ENCODE peak calls at places on chromosomes 6 and 20, in four cellular contexts. O is HCT116, L is K562, T is H1. K is an unnamed sample.

GRCh38 chr6:84652356-84653026 is 111.9 kb downstream of the TBX18 start:
- DNase-seq in O (no peak), T (no peak), L (no peak), K (no peak)

GRCh38 chr20:23078994-23079364 is 7.1 kb downstream of the CD93 start:
- DNase-seq in T (peak), L (no peak), O (no peak), K (no peak)

GRCh38 chr6:40349566-40350192 is 237.5 kb downstream of the LRFN2 start:
- DNase-seq in O (no peak), L (no peak), T (peak), K (no peak)

GRCh38 chr20:63016514-63017075 is 9.8 kb upstream of the BHLHE23 start:
- DNase-seq in T (no peak), L (no peak), O (no peak), K (no peak)

GRCh38 chr6:13523826-13524622 is 36.6 kb upstream of the GFOD1 start:
- DNase-seq in O (no peak), L (no peak), T (no peak), K (no peak)

GRCh38 chr20:16100767-16101166 is 472.5 kb downstream of the KIF16B start:
- DNase-seq in L (no peak), T (no peak), O (no peak), K (no peak)

GRCh38 chr6:33781105-33781975 is 7.6 kb downstream of the LEMD2 start:
- DNase-seq in T (peak), L (no peak), O (peak), K (no peak)

GRCh38 chr6:40957616-40958492 is 81.2 kb downstream of the UNC5CL start:
- DNase-seq in L (no peak), T (no peak), O (peak), K (no peak)

GRCh38 chr6:56406276-56407269 is 159.2 kb upstream of the COL21A1 start:
- DNase-seq in O (no peak), L (no peak), T (no peak), K (no peak)

GRCh38 chr6:30047220-30047619 is 13.8 kb upstream of the POLR1H start:
- DNase-seq in L (no peak), T (no peak), O (no peak), K (no peak)

GRCh38 chr6:30042476-30042875 is 18.6 kb upstream of the POLR1H start:
- DNase-seq in L (no peak), O (no peak), T (no peak), K (no peak)

GRCh38 chr6:30043744-30044143 is 17.3 kb upstream of the POLR1H start:
- DNase-seq in O (no peak), T (no peak), L (no peak), K (no peak)

GRCh38 chr6:30042914-30043313 is 18.2 kb upstream of the POLR1H start:
- DNase-seq in O (no peak), L (no peak), T (no peak), K (no peak)

DNA sequence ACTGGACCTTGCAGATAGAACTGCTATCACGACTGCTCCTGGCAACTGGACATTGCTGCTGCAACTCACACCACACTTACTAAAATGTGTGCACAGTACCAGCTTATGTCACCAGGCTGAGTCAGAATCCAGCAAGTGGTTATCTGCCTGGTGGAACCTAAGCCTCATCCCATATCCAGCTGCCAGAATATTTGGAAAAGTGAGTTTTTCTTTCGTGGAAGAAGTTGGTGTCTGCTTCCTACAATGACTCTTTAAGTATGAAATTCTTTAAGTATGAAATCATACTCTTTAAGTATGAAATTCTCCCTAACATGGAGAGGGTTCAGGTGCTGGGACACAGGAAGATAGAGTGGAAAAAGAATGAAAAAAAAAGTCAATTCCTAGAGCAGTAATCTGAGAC is 16.4 kb upstream of the POLR1H start:
- DNase-seq in L (no peak), O (no peak), T (no peak), K (no peak)
- TF ChIP-seq JUND in L (no peak), O (no peak), T (no peak), K (no peak)

GRCh38 chr20:54346269-54346668 is 129.1 kb upstream of the DOK5 start:
- DNase-seq in L (no peak), T (no peak), O (no peak), K (no peak)

GRCh38 chr20:54345301-54345724 is 130.1 kb upstream of the DOK5 start:
- DNase-seq in O (peak), T (no peak), L (no peak), K (no peak)

GRCh38 chr20:54343634-54344033 is 131.8 kb upstream of the DOK5 start:
- DNase-seq in O (no peak), L (no peak), T (no peak), K (no peak)

GRCh38 chr20:54347216-54347833 is 128.1 kb upstream of the DOK5 start:
- DNase-seq in T (no peak), L (no peak), O (no peak), K (no peak)

DNA sequence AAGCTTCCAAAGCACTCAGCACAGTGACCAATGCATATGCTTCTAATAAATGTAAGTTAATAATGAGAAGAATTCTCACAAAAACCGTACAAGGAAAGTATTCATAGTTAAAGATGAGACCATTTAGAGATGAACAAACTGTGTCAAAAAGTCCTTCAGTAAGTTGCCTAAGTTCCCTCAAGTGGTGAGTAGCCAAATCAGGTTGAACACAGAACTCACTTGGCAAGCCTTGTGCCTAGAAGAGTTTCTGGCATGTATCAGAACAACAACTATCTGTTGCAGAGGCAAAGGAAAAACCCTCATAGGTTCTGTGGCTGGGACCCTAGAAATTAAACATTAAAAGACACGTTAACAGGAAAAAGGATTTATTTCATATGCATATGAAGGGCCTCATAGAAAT is 129.6 kb upstream of the DOK5 start:
- DNase-seq in T (no peak), O (no peak), L (no peak), K (no peak)
- TF ChIP-seq JUND in T (no peak), O (no peak), L (no peak), K (no peak)

GRCh38 chr6:105321728-105322127 is 81.2 kb downstream of the PREP start:
- DNase-seq in O (no peak), L (no peak), T (no peak), K (no peak)

GRCh38 chr6:105321207-105321606 is 81.7 kb downstream of the PREP start:
- DNase-seq in L (no peak), O (no peak), T (no peak), K (no peak)

GRCh38 chr6:105322499-105323231 is 80.2 kb downstream of the PREP start:
- DNase-seq in T (no peak), O (no peak), L (no peak), K (no peak)

GRCh38 chr6:105319331-105319730 is 83.6 kb downstream of the PREP start:
- DNase-seq in O (no peak), T (no peak), L (no peak), K (no peak)

DNA sequence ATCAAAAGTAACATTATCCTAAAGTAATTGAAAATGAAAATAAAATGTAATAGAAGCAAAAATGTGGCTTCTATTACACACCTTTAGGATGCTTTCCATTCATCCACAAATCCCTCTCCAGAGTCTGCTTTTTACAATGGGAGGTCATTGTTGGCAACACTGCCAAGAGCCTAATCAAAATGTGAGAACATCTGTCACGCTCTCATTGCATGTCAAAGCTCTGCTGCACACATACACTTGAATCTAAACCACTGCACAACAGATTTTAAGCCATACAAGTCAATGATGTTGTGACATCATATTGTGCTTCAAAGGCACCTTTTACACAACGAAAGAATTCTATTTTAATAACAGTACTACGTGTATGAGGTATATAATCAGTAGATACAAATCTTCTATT is 82.1 kb downstream of the PREP start:
- DNase-seq in L (no peak), T (no peak), O (no peak), K (no peak)
- TF ChIP-seq JUND in L (no peak), T (no peak), O (no peak), K (no peak)

DNA sequence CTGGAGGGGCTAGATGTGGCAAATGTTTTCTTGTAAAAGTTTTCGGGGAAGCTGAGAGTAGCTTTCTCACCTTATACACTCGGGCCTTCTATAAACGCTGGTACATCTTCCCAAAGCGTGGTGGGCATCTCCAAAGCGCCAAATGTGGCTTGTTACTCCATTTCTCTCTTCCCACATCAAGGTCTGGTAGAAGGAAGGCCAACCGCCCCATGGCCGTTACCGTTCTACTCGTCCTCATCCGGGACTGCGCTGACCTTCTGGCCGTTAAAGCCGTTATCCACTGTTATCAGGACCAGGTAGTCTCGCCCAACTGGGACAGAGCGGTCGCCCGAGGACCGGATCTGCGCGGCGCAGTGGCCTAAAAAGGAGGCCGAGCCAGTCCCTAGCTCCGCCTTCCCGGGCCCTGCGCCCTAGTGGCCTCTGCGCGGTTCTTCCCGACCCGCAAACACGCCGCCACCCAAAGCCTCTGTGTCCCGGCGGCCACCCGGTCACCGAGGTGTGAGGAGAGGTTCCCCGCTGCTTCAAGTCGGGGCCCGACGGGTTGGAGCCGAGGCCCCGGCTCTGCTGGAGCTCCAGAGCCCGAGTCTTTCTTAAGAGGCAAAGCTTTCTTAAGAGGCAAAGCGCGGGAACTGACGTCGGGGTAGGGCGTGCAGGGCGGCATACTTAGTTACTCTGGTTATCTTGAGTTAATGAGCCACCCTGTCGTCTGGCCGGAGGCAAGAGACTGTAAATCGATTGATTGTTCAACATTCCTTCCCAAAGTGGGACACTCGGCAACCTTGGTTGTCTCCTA is 90.5 kb downstream of the GPX5 start:
- DNase-seq in O (no peak), T (peak), L (peak), K (no peak)
- TF ChIP-seq JUND in O (no peak), T (no peak), L (no peak), K (no peak)

GRCh38 chr20:45111799-45112471 is 3.0 kb downstream of the WFDC5 start:
- DNase-seq in O (no peak), T (peak), L (peak), K (peak)

GRCh38 chr20:45115829-45116228 is 855 bp upstream of the WFDC5 start:
- DNase-seq in T (no peak), L (no peak), O (no peak), K (no peak)

GRCh38 chr20:45115386-45115774 is 406 bp upstream of the WFDC5 start:
- DNase-seq in O (no peak), L (no peak), T (no peak), K (no peak)

GRCh38 chr20:45114465-45115385 is at the start of gene WFDC5:
- DNase-seq in O (no peak), L (no peak), T (peak), K (no peak)

DNA sequence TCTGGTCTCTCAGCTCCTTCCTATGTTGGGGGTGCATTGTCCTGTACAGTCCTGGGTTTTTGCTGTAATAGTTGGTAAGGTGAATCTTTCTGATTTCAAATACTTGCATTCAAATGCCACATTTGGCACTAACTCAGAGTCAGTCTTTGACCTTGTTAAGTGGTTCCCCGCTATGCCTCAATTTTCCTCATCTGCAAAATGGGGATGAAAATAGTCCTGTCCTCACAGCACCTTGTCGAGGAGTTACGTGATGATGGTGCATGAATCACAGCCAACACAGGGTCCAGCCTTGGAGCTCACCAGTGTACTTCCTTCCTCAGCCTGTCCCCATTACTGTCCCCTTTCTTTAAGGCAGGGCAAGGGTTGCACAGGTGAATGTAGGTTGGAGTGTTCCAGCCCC is 1.1 kb downstream of the WFDC5 start:
- DNase-seq in L (no peak), T (no peak), O (no peak), K (no peak)
- TF ChIP-seq JUND in L (no peak), T (no peak), O (no peak), K (no peak)

GRCh38 chr6:120272038-120272437 is 922.5 kb upstream of the MAN1A1 start:
- DNase-seq in L (no peak), O (no peak), T (no peak), K (no peak)

GRCh38 chr6:120279706-120280105 is 930.1 kb upstream of the MAN1A1 start:
- DNase-seq in T (no peak), O (no peak), L (no peak), K (no peak)

GRCh38 chr6:120274547-120274946 is 925.0 kb upstream of the MAN1A1 start:
- DNase-seq in O (no peak), L (no peak), T (no peak), K (peak)
- TF ChIP-seq JUND in O (no peak), L (no peak), T (no peak), K (no peak)

DNA sequence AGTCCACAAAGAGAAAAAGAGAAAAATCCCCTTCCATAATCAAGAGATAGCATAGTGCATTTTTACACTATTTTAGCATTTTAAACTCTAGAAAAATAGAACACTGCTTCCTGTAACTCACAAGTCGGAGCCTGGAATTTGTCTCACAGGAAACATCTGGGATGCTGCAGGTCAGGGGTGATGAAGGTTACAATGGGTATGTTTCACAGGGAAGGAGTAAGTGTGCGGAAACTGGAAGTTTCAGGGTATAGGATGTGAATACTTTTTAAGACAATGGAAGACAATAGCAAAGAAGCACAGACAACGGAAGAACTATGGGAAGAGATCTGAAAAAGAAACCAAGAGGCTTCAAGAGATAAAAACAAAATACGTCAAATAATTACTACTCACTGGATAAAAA is 361.0 kb upstream of the MARCKS start:
- DNase-seq in L (no peak), T (no peak), O (no peak), K (no peak)
- TF ChIP-seq JUND in L (no peak), T (no peak), O (no peak), K (no peak)

K was measured in T47D.